ENCODE peak calls at places on chromosomes 16 and 17, in eight cellular contexts. E is neural progenitor cell, F is upper lobe of right lung, V is AG04450, X is colonic mucosa, R is mammary epithelial cell, L is lower lobe of right lung, U is pancreas. Z is an unnamed sample.

GRCh38 chr17:8019665-8020064 is 17.2 kb downstream of the GUCY2D start:
- DNase-seq in F (peak), X (no peak), R (peak), E (no peak), L (peak), V (no peak), U (no peak), Z (peak)

GRCh38 chr17:13359774-13360173 is 242.0 kb downstream of the HS3ST3A1 start:
- DNase-seq in L (no peak), X (no peak), F (no peak), V (no peak), U (no peak), E (no peak), R (no peak), Z (no peak)

GRCh38 chr16:68642436-68643064 is 2.6 kb upstream of the CDH3 start:
- DNase-seq in R (peak), E (peak), L (peak), F (peak), V (no peak), U (peak), X (no peak), Z (no peak)

GRCh38 chr17:81453049-81453448 is 57.8 kb downstream of the BAHCC1 start:
- DNase-seq in E (no peak), R (no peak), U (no peak), V (no peak), X (no peak), L (no peak), F (no peak), Z (no peak)

GRCh38 chr16:4846503-4846900 is 586 bp downstream of the GLYR1 start:
- DNase-seq in U (peak), L (peak), E (peak), X (peak), F (peak), V (no peak), R (peak), Z (no peak)

GRCh38 chr17:52233632-52234031 is 75.1 kb upstream of the CA10 start:
- DNase-seq in V (no peak), F (no peak), R (no peak), E (no peak), L (no peak), U (no peak), X (no peak), Z (no peak)

GRCh38 chr17:44672479-44673093 is 16.3 kb downstream of the MEIOC start:
- DNase-seq in V (no peak), U (no peak), R (no peak), X (no peak), E (peak), F (no peak), L (no peak), Z (no peak)

GRCh38 chr17:67829331-67829730 is 4.0 kb downstream of the BPTF start:
- DNase-seq in V (no peak), E (peak), L (no peak), U (no peak), R (peak), X (no peak), F (no peak), Z (no peak)

GRCh38 chr17:4148611-4149308 is 5.8 kb downstream of the CYB5D2 start:
- DNase-seq in L (no peak), V (no peak), U (no peak), X (no peak), F (no peak), R (no peak), E (no peak), Z (no peak)

GRCh38 chr16:46632778-46633733 is 11.9 kb upstream of the SHCBP1 start:
- DNase-seq in F (no peak), E (peak), V (no peak), X (no peak), R (no peak), U (no peak), L (no peak), Z (no peak)

GRCh38 chr16:72811188-72811720 is 236.7 kb downstream of the ZFHX3 start:
- DNase-seq in R (no peak), U (no peak), L (no peak), F (no peak), V (no peak), X (no peak), E (no peak), Z (no peak)

GRCh38 chr17:21394265-21394664 is 18.1 kb downstream of the KCNJ12 start:
- DNase-seq in X (no peak), U (no peak), V (no peak), R (peak), F (no peak), E (no peak), L (no peak), Z (peak)

GRCh38 chr17:2023692-2024571 is 1.2 kb downstream of the RTN4RL1 start:
- DNase-seq in F (peak), X (no peak), R (peak), L (peak), V (no peak), U (peak), E (peak), Z (no peak)

GRCh38 chr16:29974291-29975133 is 844 bp downstream of the TAOK2 start:
- DNase-seq in R (no peak), U (no peak), F (peak), E (peak), L (peak), X (no peak), V (no peak), Z (no peak)

GRCh38 chr17:51200295-51200694 is 34.1 kb downstream of the NME2 start:
- DNase-seq in E (no peak), R (no peak), X (no peak), V (no peak), L (no peak), U (no peak), F (no peak), Z (no peak)

GRCh38 chr17:27817731-27818130 is 17.4 kb upstream of the NOS2 start:
- DNase-seq in R (no peak), V (no peak), E (peak), F (no peak), L (no peak), U (no peak), X (no peak), Z (no peak)
- H3K27ac ChIP-seq in R (no peak), V (no peak), E (peak), F (no peak), L (no peak), U (no peak), X (no peak), Z (no peak)

GRCh38 chr16:48539485-48540221 is 70.3 kb downstream of the N4BP1 start:
- DNase-seq in F (no peak), L (no peak), E (no peak), V (no peak), R (no peak), X (no peak), U (no peak), Z (no peak)

GRCh38 chr16:48542966-48543365 is 67.0 kb downstream of the N4BP1 start:
- DNase-seq in X (no peak), F (peak), E (no peak), U (no peak), V (no peak), L (no peak), R (no peak), Z (no peak)

GRCh38 chr16:48540222-48540900 is 69.6 kb downstream of the N4BP1 start:
- DNase-seq in X (no peak), L (peak), R (no peak), F (no peak), V (no peak), U (no peak), E (no peak), Z (no peak)

GRCh38 chr16:48542020-48542473 is 67.9 kb downstream of the N4BP1 start:
- DNase-seq in E (peak), V (no peak), X (peak), L (peak), R (peak), F (peak), U (no peak), Z (no peak)

GRCh38 chr16:48541108-48541786 is 68.7 kb downstream of the N4BP1 start:
- DNase-seq in U (no peak), R (no peak), X (no peak), V (no peak), L (no peak), F (no peak), E (no peak), Z (no peak)
- H3K27ac ChIP-seq in U (no peak), R (no peak), X (no peak), V (no peak), L (peak), F (no peak), E (no peak), Z (no peak)

GRCh38 chr17:73648974-73649373 is 4.7 kb upstream of the SDK2 start:
- DNase-seq in V (no peak), R (no peak), U (no peak), L (no peak), E (no peak), F (no peak), X (no peak), Z (no peak)

GRCh38 chr17:73652886-73653480 is 8.7 kb upstream of the SDK2 start:
- DNase-seq in X (no peak), F (no peak), V (no peak), R (no peak), L (no peak), U (no peak), E (peak), Z (no peak)

GRCh38 chr17:73648543-73648820 is 4.2 kb upstream of the SDK2 start:
- DNase-seq in L (no peak), V (no peak), R (no peak), U (no peak), X (no peak), E (no peak), F (peak), Z (no peak)

GRCh38 chr17:73650147-73650546 is 5.9 kb upstream of the SDK2 start:
- DNase-seq in L (no peak), U (no peak), V (no peak), E (peak), F (no peak), X (peak), R (peak), Z (no peak)

GRCh38 chr17:73650617-73651200 is 6.5 kb upstream of the SDK2 start:
- DNase-seq in L (no peak), R (no peak), X (peak), E (no peak), F (peak), V (no peak), U (no peak), Z (no peak)
- H3K27ac ChIP-seq in L (no peak), R (no peak), X (peak), E (no peak), F (no peak), V (no peak), U (no peak), Z (no peak)

DNA sequence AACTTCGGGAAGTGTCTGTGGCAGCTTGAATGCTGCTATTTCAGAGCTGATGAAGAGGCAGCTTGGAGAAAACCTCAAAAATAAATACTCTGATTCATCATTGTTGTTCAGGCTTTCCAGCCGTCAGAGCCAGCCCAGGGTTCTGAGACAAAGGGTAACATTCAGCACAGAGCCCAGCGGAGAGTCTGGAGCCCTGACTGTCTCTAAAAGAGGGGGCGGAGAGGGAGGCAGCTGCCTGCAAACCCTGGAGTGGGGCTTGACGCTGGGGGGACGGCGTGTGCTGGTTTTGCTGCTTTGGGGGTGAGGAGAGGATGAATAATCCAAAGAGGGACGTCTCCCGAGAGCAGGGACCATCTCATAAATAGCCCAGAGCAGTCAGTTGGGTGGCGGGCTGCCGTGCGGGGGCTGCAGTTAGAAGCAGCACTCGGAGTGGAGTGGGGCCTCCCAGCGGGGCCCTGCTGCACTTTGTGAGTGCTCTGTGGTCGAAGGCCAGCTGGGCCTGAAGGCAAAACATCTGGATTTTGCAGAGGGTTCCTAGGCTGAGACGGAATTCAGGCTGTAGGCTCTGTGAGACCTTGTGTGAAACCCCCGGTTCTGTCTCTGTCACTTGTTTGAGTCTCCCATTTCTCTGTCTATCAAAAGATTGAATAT is 237.8 kb downstream of the PRKCA start:
- DNase-seq in E (peak), F (no peak), X (no peak), L (no peak), R (peak), U (no peak), V (peak), Z (no peak)
- H3K27ac ChIP-seq in E (peak), F (peak), X (peak), L (peak), R (peak), U (no peak), V (peak), Z (no peak)